ENCODE peak calls at places on chromosomes 4 and X, in four cellular contexts. One of them, this sample, is unnamed.

GRCh38 chrX:69093960-69094935 is 71.0 kb downstream of the PJA1 start:
- DNase-seq in esophagus squamous epithelium: no peak
- DNase-seq in breast epithelium: peak
- DNase-seq in sigmoid colon: peak
- DNase-seq in this sample: no peak

GRCh38 chrX:106170318-106170717 is 2.2 kb downstream of the PWWP3B start:
- DNase-seq in esophagus squamous epithelium: no peak
- DNase-seq in breast epithelium: no peak
- DNase-seq in sigmoid colon: no peak
- DNase-seq in this sample: no peak

GRCh38 chr4:170089743-170090666 is at the start of gene AADAT:
- DNase-seq in sigmoid colon: peak
- DNase-seq in breast epithelium: no peak
- DNase-seq in esophagus squamous epithelium: no peak
- DNase-seq in this sample: peak

GRCh38 chr4:178306565-178306964 is 864.3 kb upstream of the AGA start:
- DNase-seq in breast epithelium: no peak
- DNase-seq in sigmoid colon: no peak
- DNase-seq in esophagus squamous epithelium: no peak
- DNase-seq in this sample: no peak

GRCh38 chr4:186934841-186935443 is 211.3 kb upstream of the FAT1 start:
- DNase-seq in esophagus squamous epithelium: no peak
- DNase-seq in breast epithelium: no peak
- DNase-seq in sigmoid colon: no peak
- DNase-seq in this sample: no peak

GRCh38 chr4:1360423-1361283 is 13.6 kb downstream of the UVSSA start:
- DNase-seq in breast epithelium: no peak
- DNase-seq in sigmoid colon: no peak
- DNase-seq in esophagus squamous epithelium: no peak
- DNase-seq in this sample: no peak

GRCh38 chrX:22383988-22384387 is 111.3 kb downstream of the CBLL2 start:
- DNase-seq in sigmoid colon: no peak
- DNase-seq in breast epithelium: no peak
- DNase-seq in esophagus squamous epithelium: no peak
- DNase-seq in this sample: no peak

GRCh38 chr4:79964715-79965345 is 108.2 kb downstream of the ANTXR2 start:
- DNase-seq in esophagus squamous epithelium: no peak
- DNase-seq in breast epithelium: no peak
- DNase-seq in sigmoid colon: peak
- DNase-seq in this sample: no peak

GRCh38 chr4:72076562-72076961 is 44.8 kb downstream of the NPFFR2 start:
- DNase-seq in esophagus squamous epithelium: no peak
- DNase-seq in sigmoid colon: no peak
- DNase-seq in breast epithelium: no peak
- DNase-seq in this sample: no peak

GRCh38 chr4:82380344-82380743 is 6.6 kb upstream of the HNRNPD start:
- DNase-seq in sigmoid colon: no peak
- DNase-seq in esophagus squamous epithelium: no peak
- DNase-seq in breast epithelium: peak
- DNase-seq in this sample: peak

GRCh38 chr4:98794565-98795205 is 134.2 kb downstream of the EIF4E start:
- DNase-seq in breast epithelium: no peak
- DNase-seq in sigmoid colon: no peak
- DNase-seq in esophagus squamous epithelium: no peak
- DNase-seq in this sample: no peak

GRCh38 chr4:108644237-108644636 is 6.2 kb upstream of the OSTC start:
- DNase-seq in sigmoid colon: no peak
- DNase-seq in breast epithelium: no peak
- DNase-seq in esophagus squamous epithelium: no peak
- DNase-seq in this sample: no peak

GRCh38 chrX:19699151-19699550 is 183.8 kb upstream of the MAP3K15 start:
- DNase-seq in sigmoid colon: no peak
- DNase-seq in esophagus squamous epithelium: no peak
- DNase-seq in breast epithelium: no peak
- DNase-seq in this sample: no peak

DNA sequence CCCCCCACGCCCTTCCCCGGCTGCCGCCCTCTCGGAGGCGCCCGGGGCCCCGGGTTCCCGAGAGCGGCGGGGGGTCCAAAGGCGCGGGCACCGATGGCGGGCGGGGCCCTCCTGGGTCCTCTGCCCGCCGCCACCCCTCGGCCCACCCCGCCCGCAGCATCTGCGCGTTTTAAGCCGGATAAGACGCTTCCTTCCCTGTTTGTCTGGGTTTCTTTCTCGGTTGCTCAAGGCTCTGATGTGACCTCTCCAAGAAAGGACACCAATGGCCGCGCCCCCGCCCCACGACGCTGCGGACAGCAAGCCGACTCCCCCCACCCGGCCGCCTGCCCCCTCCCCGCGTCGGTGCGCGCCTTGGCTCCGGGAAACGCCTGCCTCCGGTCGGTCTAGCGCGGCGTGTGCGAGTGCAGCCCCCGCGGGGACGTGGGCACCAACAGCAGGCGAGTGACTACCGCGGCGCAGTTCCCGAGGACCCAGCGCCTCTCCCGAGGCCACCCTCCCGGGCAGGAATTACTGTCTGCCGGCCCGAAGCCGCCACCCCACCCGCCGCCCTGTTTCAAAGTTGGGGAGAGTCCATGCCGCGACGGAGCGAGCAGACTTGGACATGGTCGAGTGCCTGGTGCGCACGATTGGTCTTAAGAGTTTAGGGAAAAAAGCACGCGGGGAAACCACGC is 21.1 kb upstream of the HMX1 start:
- DNase-seq in breast epithelium: no peak
- DNase-seq in sigmoid colon: no peak
- DNase-seq in esophagus squamous epithelium: no peak
- DNase-seq in this sample: no peak
- H3K4me3 ChIP-seq in breast epithelium: peak
- H3K4me3 ChIP-seq in sigmoid colon: no peak
- H3K4me3 ChIP-seq in esophagus squamous epithelium: no peak
- H3K4me3 ChIP-seq in this sample: no peak

DNA sequence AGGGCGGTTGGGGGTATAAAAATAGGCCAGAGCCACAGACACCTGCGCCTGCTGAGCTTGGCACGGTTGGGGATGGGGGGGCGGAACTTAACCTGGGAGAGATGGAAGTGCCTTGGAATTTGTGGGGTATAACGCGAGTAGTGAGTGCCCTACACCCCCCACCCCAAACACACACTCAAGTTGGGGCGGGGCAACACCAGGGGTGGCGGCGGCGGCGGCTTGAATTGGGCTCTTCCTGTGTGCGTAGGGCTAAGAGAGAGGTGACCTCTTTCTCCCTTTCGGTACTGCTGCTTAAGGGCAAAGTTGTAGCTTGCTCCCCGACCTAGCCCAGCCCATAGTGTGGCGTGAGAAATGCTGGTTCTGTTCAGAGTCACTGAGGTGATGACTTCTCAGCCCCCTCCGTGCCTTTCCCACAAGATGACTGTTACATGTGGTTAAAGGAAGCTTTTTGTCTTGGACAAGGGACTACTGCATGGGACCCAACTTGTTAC is 839 bp downstream of the STK26 start:
- DNase-seq in esophagus squamous epithelium: no peak
- DNase-seq in breast epithelium: no peak
- DNase-seq in sigmoid colon: no peak
- DNase-seq in this sample: no peak
- TF ChIP-seq POLR2A in esophagus squamous epithelium: no peak
- TF ChIP-seq POLR2A in breast epithelium: no peak
- TF ChIP-seq POLR2A in sigmoid colon: no peak
- TF ChIP-seq POLR2A in this sample: no peak

GRCh38 chrX:120775959-120776358 is 99.7 kb downstream of the CT47B1 start:
- DNase-seq in sigmoid colon: no peak
- DNase-seq in esophagus squamous epithelium: no peak
- DNase-seq in breast epithelium: no peak
- DNase-seq in this sample: no peak

DNA sequence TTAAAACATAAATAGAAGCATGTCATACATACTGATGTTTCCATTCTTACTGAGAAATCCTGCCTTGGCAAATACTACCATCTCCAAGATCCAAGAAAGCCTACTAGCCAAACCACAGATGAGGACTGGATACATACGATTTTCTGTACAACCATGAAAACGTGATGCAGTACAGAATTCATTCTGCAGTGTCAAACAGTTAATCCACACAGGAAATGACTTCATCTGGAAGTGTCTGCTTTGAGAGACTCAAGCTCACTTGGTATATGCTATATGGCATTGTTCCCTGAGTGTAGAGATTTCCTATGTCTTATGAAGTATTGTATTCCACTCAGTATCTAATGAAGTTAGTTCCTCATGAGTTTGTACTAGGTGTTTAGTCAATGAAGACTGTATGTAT is 94.2 kb downstream of the CT47B1 start:
- DNase-seq in esophagus squamous epithelium: no peak
- DNase-seq in breast epithelium: no peak
- DNase-seq in sigmoid colon: no peak
- DNase-seq in this sample: no peak
- H3K4me3 ChIP-seq in esophagus squamous epithelium: no peak
- H3K4me3 ChIP-seq in breast epithelium: no peak
- H3K4me3 ChIP-seq in sigmoid colon: no peak
- H3K4me3 ChIP-seq in this sample: no peak

GRCh38 chrX:76920621-76921020 is 493.1 kb downstream of the MAGEE1 start:
- DNase-seq in esophagus squamous epithelium: no peak
- DNase-seq in sigmoid colon: no peak
- DNase-seq in breast epithelium: no peak
- DNase-seq in this sample: no peak

GRCh38 chrX:76918033-76918432 is 490.5 kb downstream of the MAGEE1 start:
- DNase-seq in breast epithelium: no peak
- DNase-seq in sigmoid colon: no peak
- DNase-seq in esophagus squamous epithelium: no peak
- DNase-seq in this sample: no peak

GRCh38 chrX:76919761-76920160 is 492.3 kb downstream of the MAGEE1 start:
- DNase-seq in esophagus squamous epithelium: no peak
- DNase-seq in breast epithelium: no peak
- DNase-seq in sigmoid colon: no peak
- DNase-seq in this sample: no peak

DNA sequence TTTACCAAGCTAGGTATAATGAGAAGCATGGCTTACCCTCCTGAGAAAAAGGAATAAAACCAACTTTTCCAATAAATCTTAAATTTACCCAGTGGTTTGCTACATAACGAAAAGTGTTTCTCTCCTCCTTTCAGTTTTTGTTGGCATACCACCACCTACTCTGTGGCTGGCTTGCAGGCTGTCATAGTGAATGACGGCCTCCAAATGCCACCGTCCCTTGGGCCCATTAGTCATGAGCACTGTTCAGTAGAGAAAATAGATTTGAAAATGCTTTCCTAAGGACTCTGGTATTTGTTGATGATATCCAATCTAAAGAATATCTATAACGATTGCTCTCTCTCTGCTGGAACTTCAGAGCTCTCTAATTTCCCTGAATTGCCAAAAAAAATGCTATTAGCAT is 488.3 kb downstream of the MAGEE1 start:
- DNase-seq in breast epithelium: no peak
- DNase-seq in sigmoid colon: no peak
- DNase-seq in esophagus squamous epithelium: no peak
- DNase-seq in this sample: no peak
- TF ChIP-seq POLR2A in breast epithelium: no peak
- TF ChIP-seq POLR2A in sigmoid colon: no peak
- TF ChIP-seq POLR2A in esophagus squamous epithelium: no peak
- TF ChIP-seq POLR2A in this sample: no peak

GRCh38 chrX:129768586-129769466 is 10.9 kb upstream of the SASH3 start:
- DNase-seq in breast epithelium: no peak
- DNase-seq in sigmoid colon: no peak
- DNase-seq in esophagus squamous epithelium: no peak
- DNase-seq in this sample: no peak
- H3K4me3 ChIP-seq in breast epithelium: no peak
- H3K4me3 ChIP-seq in sigmoid colon: no peak
- H3K4me3 ChIP-seq in esophagus squamous epithelium: no peak
- H3K4me3 ChIP-seq in this sample: no peak

GRCh38 chrX:109776432-109776831 is 43.4 kb upstream of the ACSL4 start:
- DNase-seq in esophagus squamous epithelium: no peak
- DNase-seq in sigmoid colon: no peak
- DNase-seq in breast epithelium: no peak
- DNase-seq in this sample: no peak

GRCh38 chrX:109773374-109773773 is 40.3 kb upstream of the ACSL4 start:
- DNase-seq in esophagus squamous epithelium: no peak
- DNase-seq in breast epithelium: no peak
- DNase-seq in sigmoid colon: no peak
- DNase-seq in this sample: no peak

GRCh38 chrX:109774136-109774535 is 41.1 kb upstream of the ACSL4 start:
- DNase-seq in esophagus squamous epithelium: no peak
- DNase-seq in breast epithelium: no peak
- DNase-seq in sigmoid colon: no peak
- DNase-seq in this sample: no peak

GRCh38 chrX:109774706-109775105 is 41.6 kb upstream of the ACSL4 start:
- DNase-seq in sigmoid colon: no peak
- DNase-seq in breast epithelium: no peak
- DNase-seq in esophagus squamous epithelium: no peak
- DNase-seq in this sample: no peak

GRCh38 chrX:109770780-109771179 is 37.7 kb upstream of the ACSL4 start:
- DNase-seq in sigmoid colon: no peak
- DNase-seq in breast epithelium: no peak
- DNase-seq in esophagus squamous epithelium: no peak
- DNase-seq in this sample: no peak
- TF ChIP-seq POLR2A in sigmoid colon: no peak
- TF ChIP-seq POLR2A in breast epithelium: no peak
- TF ChIP-seq POLR2A in esophagus squamous epithelium: no peak
- TF ChIP-seq POLR2A in this sample: no peak

GRCh38 chrX:134240209-134240608 is 3.2 kb downstream of the CCDC160 start:
- DNase-seq in esophagus squamous epithelium: no peak
- DNase-seq in breast epithelium: no peak
- DNase-seq in sigmoid colon: no peak
- DNase-seq in this sample: no peak

GRCh38 chrX:134239016-134239415 is 2.0 kb downstream of the CCDC160 start:
- DNase-seq in breast epithelium: no peak
- DNase-seq in esophagus squamous epithelium: no peak
- DNase-seq in sigmoid colon: no peak
- DNase-seq in this sample: no peak

GRCh38 chrX:134236690-134237362 is at the start of gene CCDC160:
- DNase-seq in breast epithelium: no peak
- DNase-seq in esophagus squamous epithelium: no peak
- DNase-seq in sigmoid colon: peak
- DNase-seq in this sample: peak

GRCh38 chrX:134235236-134235635 is 1.7 kb upstream of the CCDC160 start:
- DNase-seq in esophagus squamous epithelium: no peak
- DNase-seq in sigmoid colon: no peak
- DNase-seq in breast epithelium: no peak
- DNase-seq in this sample: no peak

GRCh38 chrX:134237363-134237702 is 351 bp downstream of the CCDC160 start:
- DNase-seq in breast epithelium: no peak
- DNase-seq in esophagus squamous epithelium: no peak
- DNase-seq in sigmoid colon: no peak
- DNase-seq in this sample: no peak
- H3K4me3 ChIP-seq in breast epithelium: peak
- H3K4me3 ChIP-seq in esophagus squamous epithelium: peak
- H3K4me3 ChIP-seq in sigmoid colon: peak
- H3K4me3 ChIP-seq in this sample: peak

GRCh38 chr4:70759627-70760026 is 37.9 kb downstream of the RUFY3 start:
- DNase-seq in esophagus squamous epithelium: no peak
- DNase-seq in sigmoid colon: no peak
- DNase-seq in breast epithelium: no peak
- DNase-seq in this sample: no peak
- TF ChIP-seq POLR2A in esophagus squamous epithelium: no peak
- TF ChIP-seq POLR2A in sigmoid colon: no peak
- TF ChIP-seq POLR2A in breast epithelium: no peak
- TF ChIP-seq POLR2A in this sample: no peak